ENCODE peak calls at places on chromosomes 12 and 14, in five cellular contexts. I is T-helper 2 cell; K is GM10248; W is stimulated activated naive B cell treated with anti-CD40 and anti-IgM and Interleukin-4, amounts not matched to agents 10 μg/mL and 1 μg/mL and 100 μg/mL, for 72 hours; F is stimulated activated CD4-positive, alpha-beta T cell treated with anti-CD3 and anti-CD28 coated beads, Interleukin-4, amount 100 ng/mL, for 24 hours. P is an unnamed sample.

GRCh38 chr14:22190411-22191191 is 398.4 kb downstream of the DAD1 start:
- DNase-seq in K (no peak), W (no peak), F (no peak), I (no peak), P (no peak)

GRCh38 chr12:58288191-58288590 is 346.8 kb downstream of the ATP23 start:
- DNase-seq in F (no peak), I (no peak), W (no peak), K (no peak), P (no peak)

GRCh38 chr14:63840981-63841380 is 11.8 kb upstream of the SYNE2 start:
- DNase-seq in F (peak; percentile 47), I (peak; percentile 46), W (no peak), K (no peak), P (no peak)

GRCh38 chr14:68836093-68836492 is 43.2 kb upstream of the ZFP36L1 start:
- DNase-seq in K (no peak), I (no peak), W (no peak), F (no peak), P (no peak)

GRCh38 chr14:98477935-98478334 is 794.1 kb downstream of the BCL11B start:
- DNase-seq in W (no peak), K (no peak), I (no peak), F (no peak), P (no peak)

GRCh38 chr12:107344035-107344808 is 250.9 kb upstream of the CRY1 start:
- DNase-seq in F (no peak), I (no peak), K (no peak), W (no peak), P (no peak)

GRCh38 chr12:109654357-109654756 is 59.3 kb upstream of the FAM222A start:
- DNase-seq in K (no peak), F (no peak), I (no peak), W (no peak), P (no peak)

GRCh38 chr14:89411976-89412375 is 5.1 kb downstream of the FOXN3 start:
- DNase-seq in W (no peak), I (no peak), F (no peak), K (no peak), P (no peak)

GRCh38 chr12:109308534-109309440 is at the start of gene FOXN4:
- DNase-seq in K (peak; percentile 10), I (no peak), W (no peak), F (no peak), P (no peak)

GRCh38 chr14:103055693-103056092 is 1.7 kb downstream of the CDC42BPB start:
- DNase-seq in I (no peak), K (no peak), F (no peak), W (no peak), P (no peak)

GRCh38 chr12:119444462-119445044 is 110.0 kb downstream of the CCDC60 start:
- DNase-seq in K (peak; percentile 67), F (peak; percentile 22), W (peak; percentile 26), I (no peak), P (peak; percentile 44)

GRCh38 chr14:29030970-29031369 is 264.4 kb downstream of the FOXG1 start:
- DNase-seq in F (no peak), I (no peak), W (no peak), K (no peak), P (no peak)

GRCh38 chr12:114411081-114411836 is 5.3 kb upstream of the TBX5 start:
- DNase-seq in W (no peak), F (no peak), K (no peak), I (no peak), P (no peak)

GRCh38 chr12:2783936-2784600 is 10.7 kb upstream of the FKBP4 start:
- DNase-seq in W (peak; percentile 21), F (peak; percentile 48), K (peak; percentile 68), I (peak; percentile 22), P (peak; percentile 44)

GRCh38 chr12:21676781-21677180 is 19.1 kb upstream of the LDHB start:
- DNase-seq in I (no peak), K (no peak), F (no peak), W (no peak), P (no peak)

GRCh38 chr12:86154620-86155019 is 101.6 kb downstream of the MGAT4C start:
- DNase-seq in K (no peak), F (no peak), W (no peak), I (no peak), P (no peak)

GRCh38 chr12:57135487-57135886 is 7.2 kb downstream of the LRP1 start:
- DNase-seq in K (no peak), W (no peak), F (no peak), I (no peak), P (no peak)

GRCh38 chr12:69570000-69570516 is 15.2 kb upstream of the CCT2 start:
- DNase-seq in I (no peak), F (no peak), K (no peak), W (no peak), P (no peak)

GRCh38 chr12:113424915-113425823 is 3.0 kb downstream of the SDSL start:
- DNase-seq in K (peak; percentile 73), W (peak; percentile 35), F (peak; percentile 58), I (peak; percentile 24), P (peak; percentile 40)

GRCh38 chr12:32027684-32028355 is 68.6 kb downstream of the RESF1 start:
- DNase-seq in K (no peak), W (peak; percentile 5), I (no peak), F (no peak), P (no peak)

GRCh38 chr14:71714225-71714624 is 218.0 kb upstream of the RGS6 start:
- DNase-seq in F (no peak), K (no peak), I (no peak), W (no peak), P (no peak)

GRCh38 chr12:101042211-101042610 is 167.8 kb downstream of the SLC5A8 start:
- DNase-seq in W (no peak), I (no peak), F (no peak), K (no peak), P (no peak)

P was measured in GM19239.